ENCODE peak calls at places on chromosomes 7 and 10, in eight cellular contexts. F is sigmoid colon, J is suprapubic skin, V is GM12891, B is spleen, P is stomach, S is endothelial cell of umbilical vein, M is upper lobe of left lung. R is an unnamed sample.

GRCh38 chr10:110812583-110812982 is 59.1 kb upstream of the PDCD4 start:
- DNase-seq in F (no peak), J (no peak), V (no peak), B (no peak), P (no peak), S (no peak), M (no peak), R (no peak)

GRCh38 chr7:134750083-134751062 is 29.1 kb upstream of the CALD1 start:
- DNase-seq in F (no peak), J (no peak), V (peak), B (no peak), P (peak), S (peak), M (peak), R (peak)

GRCh38 chr7:158252081-158252836 is 335.4 kb downstream of the PTPRN2 start:
- DNase-seq in F (peak), J (peak), V (no peak), B (peak), P (no peak), S (no peak), M (peak), R (no peak)

GRCh38 chr10:29849434-29849833 is 210.0 kb downstream of the JCAD start:
- DNase-seq in F (no peak), J (no peak), V (no peak), B (no peak), P (no peak), S (peak), M (no peak), R (no peak)

GRCh38 chr7:64183126-64183742 is 23.8 kb upstream of the ZNF735 start:
- DNase-seq in F (no peak), J (no peak), V (no peak), B (no peak), P (no peak), S (no peak), M (no peak), R (no peak)

GRCh38 chr10:88205842-88206446 is 342.5 kb downstream of the PTEN start:
- DNase-seq in F (no peak), J (no peak), V (no peak), B (no peak), P (no peak), S (no peak), M (no peak), R (no peak)

GRCh38 chr10:126118476-126118875 is 222.1 kb downstream of the FANK1 start:
- DNase-seq in F (no peak), J (no peak), V (no peak), B (no peak), P (no peak), S (no peak), M (no peak), R (no peak)

GRCh38 chr10:103570844-103571655 is 77.5 kb downstream of the NEURL1 start:
- DNase-seq in F (no peak), J (no peak), V (no peak), B (no peak), P (no peak), S (no peak), M (no peak), R (no peak)

GRCh38 chr7:79714081-79714480 is 260.6 kb upstream of the MAGI2 start:
- DNase-seq in F (no peak), J (no peak), V (no peak), B (no peak), P (no peak), S (no peak), M (no peak), R (no peak)

GRCh38 chr10:52440612-52441285 is 126.7 kb downstream of the DKK1 start:
- DNase-seq in F (no peak), J (no peak), V (no peak), B (no peak), P (no peak), S (peak), M (no peak), R (no peak)

GRCh38 chr7:64876792-64877713 is 26.0 kb upstream of the ZNF273 start:
- DNase-seq in F (peak), J (peak), V (no peak), B (peak), P (peak), S (no peak), M (peak), R (peak)

GRCh38 chr7:85191383-85191782 is 4.5 kb upstream of the SEMA3D start:
- DNase-seq in F (no peak), J (no peak), V (no peak), B (no peak), P (no peak), S (peak), M (no peak), R (no peak)

GRCh38 chr7:81884817-81885216 is 115.0 kb upstream of the HGF start:
- DNase-seq in F (no peak), J (no peak), V (no peak), B (no peak), P (no peak), S (no peak), M (no peak), R (no peak)

GRCh38 chr7:147578196-147578595 is 1012.4 kb upstream of the C7orf33 start:
- DNase-seq in F (no peak), J (no peak), V (no peak), B (no peak), P (no peak), S (no peak), M (no peak), R (no peak)

GRCh38 chr10:61899997-61900828 is 1.3 kb upstream of the ARID5B start:
- DNase-seq in F (peak), J (no peak), V (no peak), B (peak), P (peak), S (peak), M (peak), R (peak)

GRCh38 chr7:99379043-99379577 is 4.6 kb downstream of the ARPC1B start:
- DNase-seq in F (peak), J (no peak), V (no peak), B (peak), P (peak), S (peak), M (peak), R (no peak)

GRCh38 chr10:34710391-34710751 is 104.7 kb downstream of the PARD3 start:
- DNase-seq in F (peak), J (no peak), V (no peak), B (no peak), P (no peak), S (peak), M (no peak), R (no peak)

GRCh38 chr10:77317221-77317620 is 320.4 kb downstream of the KCNMA1 start:
- DNase-seq in F (no peak), J (no peak), V (no peak), B (no peak), P (no peak), S (no peak), M (no peak), R (no peak)

GRCh38 chr10:88828310-88828709 is 23.3 kb downstream of the ANKRD22 start:
- DNase-seq in F (no peak), J (no peak), V (no peak), B (no peak), P (no peak), S (no peak), M (no peak), R (no peak)

GRCh38 chr10:126459878-126460481 is 71.7 kb upstream of the ADAM12 start:
- DNase-seq in F (no peak), J (no peak), V (no peak), B (no peak), P (no peak), S (no peak), M (peak), R (no peak)

GRCh38 chr7:22402250-22402649 is 45.3 kb upstream of the RAPGEF5 start:
- DNase-seq in F (no peak), J (no peak), V (no peak), B (no peak), P (no peak), S (no peak), M (no peak), R (no peak)

GRCh38 chr10:79053081-79053434 is 15.7 kb upstream of the ZMIZ1 start:
- DNase-seq in F (peak), J (peak), V (no peak), B (peak), P (no peak), S (no peak), M (peak), R (no peak)

GRCh38 chr10:88254091-88254490 is 329.0 kb downstream of the RNLS start:
- DNase-seq in F (no peak), J (no peak), V (no peak), B (no peak), P (no peak), S (peak), M (no peak), R (no peak)

GRCh38 chr10:110600487-110601101 is 33.1 kb downstream of the SMC3 start:
- DNase-seq in F (no peak), J (no peak), V (no peak), B (no peak), P (no peak), S (peak), M (no peak), R (no peak)

GRCh38 chr10:122567056-122567660 is 6.6 kb downstream of the DMBT1 start:
- DNase-seq in F (peak), J (no peak), V (peak), B (peak), P (peak), S (peak), M (no peak), R (no peak)

GRCh38 chr7:111101856-111102646 is 11.1 kb downstream of the LRRN3 start:
- DNase-seq in F (no peak), J (no peak), V (no peak), B (no peak), P (no peak), S (no peak), M (no peak), R (no peak)

GRCh38 chr7:45886931-45887667 is 1.2 kb upstream of the IGFBP1 start:
- DNase-seq in F (no peak), J (no peak), V (no peak), B (no peak), P (no peak), S (no peak), M (no peak), R (no peak)

GRCh38 chr10:22550732-22551131 is 163.6 kb downstream of the PIP4K2A start:
- DNase-seq in F (no peak), J (no peak), V (no peak), B (peak), P (peak), S (peak), M (peak), R (no peak)

GRCh38 chr10:11339013-11339412 is 272.4 kb downstream of the USP6NL start:
- DNase-seq in F (no peak), J (no peak), V (no peak), B (no peak), P (no peak), S (no peak), M (no peak), R (no peak)

GRCh38 chr10:11338160-11338844 is 273.1 kb downstream of the USP6NL start:
- DNase-seq in F (no peak), J (no peak), V (no peak), B (no peak), P (no peak), S (no peak), M (no peak), R (no peak)

GRCh38 chr10:11335881-11336430 is 275.5 kb downstream of the USP6NL start:
- DNase-seq in F (no peak), J (no peak), V (no peak), B (no peak), P (no peak), S (no peak), M (no peak), R (no peak)

GRCh38 chr10:11336703-11337102 is 274.7 kb downstream of the USP6NL start:
- DNase-seq in F (no peak), J (no peak), V (no peak), B (no peak), P (no peak), S (peak), M (no peak), R (no peak)

DNA sequence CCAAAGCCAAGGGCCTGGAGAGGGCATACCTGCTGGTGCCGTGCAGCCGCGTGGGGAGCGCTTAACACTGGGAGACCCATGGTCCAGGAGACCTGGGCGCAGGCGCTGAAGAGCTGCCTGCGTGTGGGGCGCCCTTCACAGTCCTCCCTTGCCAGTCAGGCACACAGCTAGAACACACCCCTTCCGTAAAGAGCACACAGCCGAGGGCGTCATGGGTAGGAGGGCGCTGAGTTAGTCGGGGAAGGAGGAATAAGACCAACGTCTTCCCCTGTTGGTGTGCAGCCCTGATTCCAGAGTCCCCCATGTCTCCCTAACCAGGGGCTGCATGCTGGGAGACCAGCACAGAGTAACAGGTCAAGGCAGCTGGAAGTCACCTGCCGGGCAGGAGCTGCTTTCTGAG is 273.9 kb downstream of the USP6NL start:
- DNase-seq in F (no peak), J (no peak), V (peak), B (peak), P (no peak), S (no peak), M (no peak), R (no peak)
- TF ChIP-seq POLR2AphosphoS5 in F (no peak), J (no peak), V (peak), B (peak), P (no peak), S (no peak), M (no peak), R (peak)

DNA sequence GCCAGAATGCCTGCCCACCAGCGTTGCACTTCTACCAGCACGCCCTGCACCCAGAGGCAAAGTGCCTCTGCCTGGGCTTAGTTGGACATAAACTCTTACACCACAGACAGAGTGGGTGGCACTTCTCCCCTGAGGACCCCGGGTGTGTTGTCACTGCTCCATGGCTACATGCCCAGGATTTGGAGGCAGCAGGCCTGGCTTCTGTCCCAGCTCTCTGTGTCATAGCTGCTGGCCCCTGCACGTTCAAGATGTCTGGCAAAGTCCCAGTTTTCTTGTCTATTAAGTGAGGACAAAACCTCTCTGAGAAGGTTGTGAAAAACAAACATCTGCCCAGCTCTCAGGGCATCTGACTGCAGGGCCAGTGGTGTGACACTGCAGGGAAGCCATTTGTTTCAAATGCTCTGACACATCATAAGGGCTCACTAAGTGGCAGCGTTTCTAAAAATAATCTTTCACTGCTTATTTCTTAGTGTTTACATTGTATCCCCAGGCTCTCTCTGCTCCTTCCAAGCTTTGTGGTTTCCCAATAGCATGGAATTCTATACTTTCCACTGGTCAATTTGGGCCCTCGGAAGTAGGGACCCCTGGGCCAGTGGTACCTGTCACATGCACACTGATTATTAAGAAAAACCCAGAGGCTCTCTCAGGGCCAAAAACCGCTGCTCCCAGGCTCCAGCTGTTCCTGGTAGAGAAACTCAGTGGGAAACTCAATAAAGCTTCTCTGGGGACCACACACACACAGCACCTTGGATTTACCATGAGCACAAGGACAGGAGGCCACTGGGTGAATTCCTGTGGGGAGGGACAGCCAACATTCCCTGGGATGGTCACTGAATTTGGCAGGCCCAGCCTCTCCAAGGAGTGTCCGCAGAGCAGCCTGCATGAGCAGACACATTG is 86.2 kb upstream of the ANLN start:
- DNase-seq in F (peak), J (peak), V (no peak), B (no peak), P (peak), S (peak), M (peak), R (no peak)
- TF ChIP-seq POLR2AphosphoS5 in F (peak), J (peak), V (no peak), B (peak), P (peak), S (no peak), M (peak), R (no peak)

DNA sequence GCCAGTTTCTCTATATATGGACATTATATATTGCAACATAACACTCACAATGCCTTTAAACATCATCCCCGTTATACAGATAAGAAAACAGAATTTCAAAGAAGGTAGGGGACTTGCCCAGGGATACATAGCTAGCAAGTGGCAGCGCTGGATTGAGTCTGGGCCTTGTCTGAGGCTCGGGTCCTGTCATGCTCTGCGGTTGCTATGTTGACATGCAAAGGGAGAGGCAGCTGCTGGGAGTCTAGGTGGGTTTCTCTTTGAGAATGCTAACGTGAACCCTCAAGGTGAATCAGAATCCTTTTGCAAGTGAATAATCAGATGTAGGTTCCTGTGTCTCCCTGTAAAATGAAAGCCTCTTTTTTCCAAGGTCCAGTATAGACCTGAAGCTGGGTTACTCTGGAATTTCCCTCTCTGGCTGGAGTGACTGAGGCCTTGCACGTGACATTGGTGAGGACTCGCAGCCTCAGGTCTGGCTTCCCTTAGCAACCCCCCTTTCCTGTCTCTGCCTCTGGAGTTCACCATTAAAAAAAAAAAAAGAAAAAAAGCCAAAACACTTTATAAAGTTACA is 38.9 kb downstream of the TCF7L2 start:
- DNase-seq in F (no peak), J (no peak), V (no peak), B (no peak), P (no peak), S (peak), M (no peak), R (no peak)
- TF ChIP-seq POLR2AphosphoS5 in F (peak), J (no peak), V (no peak), B (no peak), P (no peak), S (no peak), M (no peak), R (no peak)

GRCh38 chr7:104914427-104914826 is 99.6 kb upstream of the KMT2E start:
- DNase-seq in F (no peak), J (no peak), V (no peak), B (no peak), P (no peak), S (no peak), M (no peak), R (no peak)
- TF ChIP-seq POLR2AphosphoS5 in F (no peak), J (no peak), V (no peak), B (no peak), P (no peak), S (no peak), M (no peak), R (no peak)

GRCh38 chr7:149147730-149148653 is 739 bp downstream of the ZNF398 start:
- DNase-seq in F (peak), J (peak), V (peak), B (peak), P (peak), S (peak), M (peak), R (peak)
- TF ChIP-seq POLR2AphosphoS5 in F (no peak), J (no peak), V (no peak), B (peak), P (no peak), S (no peak), M (peak), R (no peak)

DNA sequence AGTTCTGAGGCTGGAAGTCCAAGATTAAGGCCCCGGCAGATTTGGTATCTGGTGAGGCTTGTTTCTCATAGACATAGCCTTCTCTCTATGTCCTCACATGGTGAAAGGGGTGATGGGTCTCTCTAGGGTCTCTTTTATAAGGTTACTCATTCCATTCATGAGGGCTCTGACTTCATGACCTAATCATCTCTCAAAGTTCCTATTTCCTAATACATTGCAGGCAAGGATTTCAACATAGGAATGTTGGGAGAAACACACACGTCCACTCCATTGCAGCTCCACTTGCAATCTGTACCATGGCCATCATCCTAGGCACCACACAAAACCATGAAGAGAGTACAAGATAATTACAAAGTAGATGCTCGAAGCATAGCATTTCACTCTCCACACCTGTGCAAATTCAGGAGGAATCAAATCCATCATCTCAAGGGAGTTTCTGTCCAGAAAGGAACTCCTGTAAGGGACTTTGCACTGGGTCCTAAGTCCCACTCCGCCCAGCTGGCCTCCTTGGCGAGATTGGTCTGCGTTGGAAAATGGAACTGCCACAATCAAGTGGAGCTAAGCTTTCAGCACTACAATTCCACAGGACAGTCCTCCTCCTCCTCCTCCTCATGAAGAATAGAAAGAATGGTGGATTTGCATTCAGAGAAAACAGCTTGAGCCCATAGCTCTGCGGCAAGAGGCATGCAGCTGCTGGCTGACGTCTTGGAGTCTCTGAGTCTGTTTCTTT is 8.8 kb downstream of the DDC start:
- DNase-seq in F (peak), J (no peak), V (no peak), B (no peak), P (no peak), S (no peak), M (no peak), R (no peak)
- TF ChIP-seq POLR2AphosphoS5 in F (peak), J (no peak), V (no peak), B (no peak), P (no peak), S (no peak), M (peak), R (no peak)

R was measured in GM12892.